ENCODE peak calls at places on chromosomes 16 and 17, in seven cellular contexts. One of them, this sample, is unnamed. For H3K4me1, the result is how much of the 10 kb centered on the place peaks cover.

GRCh38 chr16:25896412-25896811 is 204.7 kb downstream of the HS3ST4 start:
- DNase-seq in OCI-LY7: no peak
- DNase-seq in mammary epithelial cell: no peak
- DNase-seq in PC-9: no peak
- DNase-seq in PC-3: no peak
- DNase-seq in hepatocyte: no peak
- DNase-seq in neural progenitor cell: no peak
- DNase-seq in this sample: no peak

GRCh38 chr17:28507567-28508195 is 1.5 kb downstream of the FOXN1 start:
- DNase-seq in OCI-LY7: no peak
- DNase-seq in PC-3: no peak
- DNase-seq in hepatocyte: no peak
- DNase-seq in mammary epithelial cell: peak
- DNase-seq in neural progenitor cell: no peak
- DNase-seq in PC-9: no peak
- DNase-seq in this sample: no peak

GRCh38 chr17:63419949-63420867 is 25.9 kb downstream of the CYB561 start:
- DNase-seq in OCI-LY7: no peak
- DNase-seq in PC-9: no peak
- DNase-seq in mammary epithelial cell: no peak
- DNase-seq in hepatocyte: no peak
- DNase-seq in neural progenitor cell: no peak
- DNase-seq in PC-3: no peak
- DNase-seq in this sample: no peak

GRCh38 chr16:17470871-17471744 is at the start of gene XYLT1:
- DNase-seq in mammary epithelial cell: peak
- DNase-seq in PC-3: peak
- DNase-seq in hepatocyte: peak
- DNase-seq in PC-9: no peak
- DNase-seq in OCI-LY7: peak
- DNase-seq in neural progenitor cell: peak
- DNase-seq in this sample: peak

GRCh38 chr17:81206657-81207056 is 16.1 kb downstream of the CEP131 start:
- DNase-seq in hepatocyte: no peak
- DNase-seq in PC-3: no peak
- DNase-seq in PC-9: no peak
- DNase-seq in neural progenitor cell: no peak
- DNase-seq in mammary epithelial cell: no peak
- DNase-seq in OCI-LY7: no peak
- DNase-seq in this sample: no peak

GRCh38 chr16:47778106-47778803 is 317.1 kb downstream of the PHKB start:
- DNase-seq in mammary epithelial cell: no peak
- DNase-seq in PC-3: no peak
- DNase-seq in hepatocyte: no peak
- DNase-seq in neural progenitor cell: no peak
- DNase-seq in PC-9: no peak
- DNase-seq in OCI-LY7: no peak
- DNase-seq in this sample: peak

GRCh38 chr17:44147812-44148211 is 6.1 kb downstream of the HROB start:
- DNase-seq in neural progenitor cell: no peak
- DNase-seq in PC-3: no peak
- DNase-seq in OCI-LY7: no peak
- DNase-seq in hepatocyte: no peak
- DNase-seq in PC-9: no peak
- DNase-seq in mammary epithelial cell: no peak
- DNase-seq in this sample: no peak

GRCh38 chr17:78381601-78382168 is 3.2 kb downstream of the PGS1 start:
- DNase-seq in hepatocyte: no peak
- DNase-seq in mammary epithelial cell: no peak
- DNase-seq in PC-9: no peak
- DNase-seq in neural progenitor cell: no peak
- DNase-seq in PC-3: no peak
- DNase-seq in OCI-LY7: no peak
- DNase-seq in this sample: peak

GRCh38 chr16:29231231-29231630 is 175.3 kb downstream of the NPIPB11 start:
- DNase-seq in PC-9: no peak
- DNase-seq in neural progenitor cell: peak
- DNase-seq in mammary epithelial cell: no peak
- DNase-seq in hepatocyte: no peak
- DNase-seq in OCI-LY7: no peak
- DNase-seq in PC-3: no peak
- DNase-seq in this sample: peak

GRCh38 chr16:10558746-10559641 is 21.4 kb downstream of the EMP2 start:
- DNase-seq in OCI-LY7: no peak
- DNase-seq in PC-9: peak
- DNase-seq in PC-3: peak
- DNase-seq in neural progenitor cell: no peak
- DNase-seq in mammary epithelial cell: peak
- DNase-seq in hepatocyte: no peak
- DNase-seq in this sample: peak

GRCh38 chr17:77909236-77909635 is 49.3 kb upstream of the TNRC6C start:
- DNase-seq in mammary epithelial cell: no peak
- DNase-seq in OCI-LY7: no peak
- DNase-seq in neural progenitor cell: peak
- DNase-seq in PC-9: no peak
- DNase-seq in hepatocyte: no peak
- DNase-seq in PC-3: no peak
- DNase-seq in this sample: no peak

GRCh38 chr17:71184716-71185115 is 936.1 kb upstream of the SOX9 start:
- DNase-seq in PC-9: no peak
- DNase-seq in mammary epithelial cell: peak
- DNase-seq in PC-3: no peak
- DNase-seq in hepatocyte: no peak
- DNase-seq in OCI-LY7: no peak
- DNase-seq in neural progenitor cell: no peak
- DNase-seq in this sample: peak

GRCh38 chr16:23466162-23466885 is 13.3 kb upstream of the COG7 start:
- DNase-seq in mammary epithelial cell: peak
- DNase-seq in OCI-LY7: no peak
- DNase-seq in PC-9: no peak
- DNase-seq in hepatocyte: no peak
- DNase-seq in PC-3: peak
- DNase-seq in neural progenitor cell: no peak
- DNase-seq in this sample: peak

GRCh38 chr17:14389656-14390055 is 88.8 kb downstream of the HS3ST3B1 start:
- DNase-seq in OCI-LY7: no peak
- DNase-seq in PC-3: no peak
- DNase-seq in neural progenitor cell: no peak
- DNase-seq in mammary epithelial cell: no peak
- DNase-seq in hepatocyte: no peak
- DNase-seq in PC-9: no peak
- DNase-seq in this sample: no peak

GRCh38 chr16:71311553-71312158 is 22.5 kb upstream of the CMTR2 start:
- DNase-seq in hepatocyte: peak
- DNase-seq in OCI-LY7: peak
- DNase-seq in PC-9: no peak
- DNase-seq in mammary epithelial cell: no peak
- DNase-seq in neural progenitor cell: peak
- DNase-seq in PC-3: peak
- DNase-seq in this sample: no peak

GRCh38 chr16:49756971-49757743 is 98.8 kb downstream of the ZNF423 start:
- DNase-seq in mammary epithelial cell: no peak
- DNase-seq in PC-3: peak
- DNase-seq in hepatocyte: peak
- DNase-seq in OCI-LY7: no peak
- DNase-seq in neural progenitor cell: no peak
- DNase-seq in PC-9: no peak
- DNase-seq in this sample: peak

GRCh38 chr16:49757744-49758069 is 98.2 kb downstream of the ZNF423 start:
- DNase-seq in hepatocyte: no peak
- DNase-seq in PC-9: no peak
- DNase-seq in mammary epithelial cell: no peak
- DNase-seq in neural progenitor cell: peak
- DNase-seq in PC-3: no peak
- DNase-seq in OCI-LY7: no peak
- DNase-seq in this sample: no peak

GRCh38 chr16:49755291-49755611 is 100.7 kb downstream of the ZNF423 start:
- DNase-seq in neural progenitor cell: peak
- DNase-seq in OCI-LY7: no peak
- DNase-seq in hepatocyte: peak
- DNase-seq in PC-3: peak
- DNase-seq in mammary epithelial cell: no peak
- DNase-seq in PC-9: no peak
- DNase-seq in this sample: peak

GRCh38 chr16:49755716-49756115 is 100.2 kb downstream of the ZNF423 start:
- DNase-seq in PC-9: no peak
- DNase-seq in PC-3: no peak
- DNase-seq in hepatocyte: no peak
- DNase-seq in mammary epithelial cell: no peak
- DNase-seq in neural progenitor cell: no peak
- DNase-seq in OCI-LY7: no peak
- DNase-seq in this sample: no peak

GRCh38 chr16:49754495-49755290 is 101.2 kb downstream of the ZNF423 start:
- DNase-seq in PC-9: no peak
- DNase-seq in hepatocyte: peak
- DNase-seq in mammary epithelial cell: no peak
- DNase-seq in PC-3: no peak
- DNase-seq in neural progenitor cell: peak
- DNase-seq in OCI-LY7: no peak
- DNase-seq in this sample: peak
- H2AFZ ChIP-seq in PC-9: no peak
- H2AFZ ChIP-seq in hepatocyte: peak
- H2AFZ ChIP-seq in mammary epithelial cell: no peak
- H2AFZ ChIP-seq in PC-3: peak
- H2AFZ ChIP-seq in neural progenitor cell: no peak
- H2AFZ ChIP-seq in OCI-LY7: no peak
- H2AFZ ChIP-seq in this sample: peak

DNA sequence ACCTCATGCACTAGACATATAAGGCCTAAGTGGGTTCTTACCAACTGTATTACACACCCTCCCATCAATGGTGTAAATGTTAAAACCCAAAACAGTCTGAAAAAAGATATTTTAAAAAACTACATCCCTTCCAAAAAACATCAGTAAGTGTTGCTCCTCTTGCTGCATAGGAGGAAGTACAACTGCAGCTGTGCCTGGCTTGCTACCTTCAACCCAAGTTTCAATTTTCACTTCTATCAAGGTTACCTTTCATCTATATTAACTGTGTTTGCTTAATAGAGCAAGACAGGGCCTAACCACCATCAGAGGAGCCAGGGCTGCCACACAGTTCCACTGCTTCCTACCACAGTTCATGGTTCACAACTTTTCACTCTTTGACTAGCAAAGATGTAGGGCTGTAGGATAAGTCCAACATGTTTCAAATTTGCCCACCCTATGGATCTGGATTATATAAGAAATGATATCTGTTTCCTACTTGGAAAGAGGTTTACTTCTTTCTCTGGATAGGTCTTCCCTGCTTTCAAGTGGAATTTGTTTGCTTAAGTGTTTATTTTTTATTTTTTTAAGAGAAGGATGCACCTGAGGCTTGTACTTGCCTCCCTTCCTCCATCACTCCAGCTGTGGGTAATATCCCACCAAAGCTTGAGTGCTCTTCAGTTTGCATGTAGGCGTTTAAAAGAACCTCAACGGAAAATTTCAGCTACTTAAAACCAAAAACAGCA is 56.7 kb downstream of the GRB7 start:
- DNase-seq in neural progenitor cell: no peak
- DNase-seq in OCI-LY7: peak
- DNase-seq in mammary epithelial cell: no peak
- DNase-seq in hepatocyte: no peak
- DNase-seq in PC-3: no peak
- DNase-seq in PC-9: no peak
- DNase-seq in this sample: no peak
- H3K4me1 ChIP-seq in neural progenitor cell: under half
- H3K4me1 ChIP-seq in OCI-LY7: half or more
- H3K4me1 ChIP-seq in mammary epithelial cell: under half
- H3K4me1 ChIP-seq in hepatocyte: under half
- H3K4me1 ChIP-seq in PC-3: under half
- H3K4me1 ChIP-seq in PC-9: under half
- H3K4me1 ChIP-seq in this sample: under half

GRCh38 chr16:87314990-87315420 is 2.2 kb downstream of the C16orf95 start:
- DNase-seq in mammary epithelial cell: no peak
- DNase-seq in PC-9: no peak
- DNase-seq in OCI-LY7: no peak
- DNase-seq in hepatocyte: no peak
- DNase-seq in neural progenitor cell: no peak
- DNase-seq in PC-3: no peak
- DNase-seq in this sample: no peak

GRCh38 chr16:87318158-87318644 is 1.0 kb upstream of the C16orf95 start:
- DNase-seq in PC-3: peak
- DNase-seq in mammary epithelial cell: no peak
- DNase-seq in OCI-LY7: peak
- DNase-seq in PC-9: no peak
- DNase-seq in hepatocyte: peak
- DNase-seq in neural progenitor cell: no peak
- DNase-seq in this sample: no peak

GRCh38 chr16:87317766-87318121 is 552 bp upstream of the C16orf95 start:
- DNase-seq in PC-3: peak
- DNase-seq in hepatocyte: peak
- DNase-seq in PC-9: no peak
- DNase-seq in mammary epithelial cell: peak
- DNase-seq in OCI-LY7: peak
- DNase-seq in neural progenitor cell: no peak
- DNase-seq in this sample: peak

GRCh38 chr16:87316923-87317765 is at the start of gene C16orf95:
- DNase-seq in hepatocyte: peak
- DNase-seq in mammary epithelial cell: peak
- DNase-seq in OCI-LY7: peak
- DNase-seq in PC-9: peak
- DNase-seq in PC-3: peak
- DNase-seq in neural progenitor cell: peak
- DNase-seq in this sample: peak

DNA sequence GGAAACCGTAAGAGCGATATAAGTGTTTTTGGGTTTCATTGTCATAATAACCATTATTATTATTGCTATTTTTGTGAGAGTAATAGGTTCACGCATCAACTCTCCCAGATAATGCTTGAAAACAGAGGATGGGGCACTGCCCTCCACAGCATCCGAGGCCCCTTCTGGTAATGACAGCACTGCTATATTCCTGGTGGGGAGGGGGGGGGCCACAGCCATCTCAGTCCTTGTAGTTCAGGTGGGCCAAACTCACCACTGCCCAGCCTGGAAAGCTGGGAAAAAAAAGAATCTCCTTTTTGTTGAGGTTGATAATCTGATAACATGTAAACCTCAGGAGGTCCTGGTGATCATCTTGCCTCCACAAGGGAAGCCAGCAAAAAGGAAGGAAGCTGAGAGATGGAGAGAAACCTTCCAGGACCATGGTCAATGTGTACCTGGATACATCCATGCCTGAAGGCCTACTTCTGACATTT is 706 bp downstream of the C16orf95 start:
- DNase-seq in hepatocyte: no peak
- DNase-seq in neural progenitor cell: no peak
- DNase-seq in OCI-LY7: no peak
- DNase-seq in mammary epithelial cell: no peak
- DNase-seq in PC-3: no peak
- DNase-seq in PC-9: no peak
- DNase-seq in this sample: no peak
- H2AFZ ChIP-seq in hepatocyte: peak
- H2AFZ ChIP-seq in neural progenitor cell: no peak
- H2AFZ ChIP-seq in OCI-LY7: peak
- H2AFZ ChIP-seq in mammary epithelial cell: peak
- H2AFZ ChIP-seq in PC-3: peak
- H2AFZ ChIP-seq in PC-9: peak
- H2AFZ ChIP-seq in this sample: peak

DNA sequence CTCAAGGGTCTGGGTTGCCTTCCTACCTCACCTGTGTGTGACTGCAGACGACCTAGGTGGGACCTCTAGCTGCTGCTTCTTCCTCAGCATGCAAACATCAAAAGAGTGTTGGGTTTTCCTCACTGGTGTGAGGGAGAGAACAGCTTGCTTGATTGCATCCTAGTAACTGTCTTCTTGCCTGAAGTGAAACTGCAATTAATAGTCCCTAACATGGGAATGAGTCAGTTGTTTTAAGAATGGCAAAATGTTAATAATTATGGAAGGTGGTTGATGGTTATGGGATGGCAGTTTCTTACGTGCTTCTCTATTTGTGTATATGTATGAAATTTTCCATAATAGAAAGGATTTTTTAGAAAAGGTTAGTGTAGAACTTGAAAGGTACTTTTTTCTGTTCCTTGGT is 5.9 kb downstream of the POLR2C start:
- DNase-seq in PC-3: no peak
- DNase-seq in neural progenitor cell: no peak
- DNase-seq in mammary epithelial cell: no peak
- DNase-seq in hepatocyte: no peak
- DNase-seq in PC-9: no peak
- DNase-seq in OCI-LY7: no peak
- DNase-seq in this sample: no peak
- H3K4me1 ChIP-seq in PC-3: under half
- H3K4me1 ChIP-seq in neural progenitor cell: under half
- H3K4me1 ChIP-seq in mammary epithelial cell: under half
- H3K4me1 ChIP-seq in hepatocyte: under half
- H3K4me1 ChIP-seq in PC-9: under half
- H3K4me1 ChIP-seq in OCI-LY7: under half
- H3K4me1 ChIP-seq in this sample: under half